ENCODE peak calls at places on chromosome 9, in ten cellular contexts. G is pancreas; U is neural progenitor cell; Z is naive thymus-derived CD4-positive, alpha-beta T cell; N is small intestine; P is HCT116; T is left lung; B is effector memory CD4-positive, alpha-beta T cell; X is right cardiac atrium; J is endothelial cell of umbilical vein. W is an unnamed sample.
A peak's percentile ranks its signal among the peaks of the same experiment; 100 is the strongest.

GRCh38 chr9:68747043-68747533 is 42.0 kb downstream of the PIP5K1B start:
- DNase-seq in G (no peak), U (no peak), Z (no peak), N (peak; percentile 72), P (no peak), T (no peak), B (no peak), X (no peak), J (no peak), W (no peak)

GRCh38 chr9:133483611-133484010 is 4.7 kb upstream of the SLC2A6 start:
- DNase-seq in G (no peak), U (no peak), Z (no peak), N (no peak), P (no peak), T (no peak), B (no peak), X (no peak), J (no peak), W (no peak)

GRCh38 chr9:38120961-38121360 is 51.9 kb upstream of the SHB start:
- DNase-seq in G (no peak), U (no peak), Z (no peak), N (no peak), P (no peak), T (no peak), B (no peak), X (no peak), J (no peak), W (no peak)

GRCh38 chr9:130518943-130519772 is 60.2 kb upstream of the FUBP3 start:
- DNase-seq in G (no peak), U (no peak), Z (no peak), N (no peak), P (no peak), T (no peak), B (no peak), X (peak; percentile 66), J (peak; percentile 20), W (no peak)

GRCh38 chr9:71793386-71794105 is 25.2 kb upstream of the CEMIP2 start:
- DNase-seq in G (no peak), U (peak; percentile 82), Z (no peak), N (no peak), P (no peak), T (no peak), B (no peak), X (no peak), J (no peak), W (no peak)

GRCh38 chr9:101468116-101468515 is 32.5 kb upstream of the ALDOB start:
- DNase-seq in G (no peak), U (no peak), Z (no peak), N (no peak), P (no peak), T (no peak), B (no peak), X (no peak), J (no peak), W (no peak)

GRCh38 chr9:138099803-138100598 is 222.4 kb downstream of the CACNA1B start:
- DNase-seq in G (no peak), U (no peak), Z (no peak), N (no peak), P (no peak), T (no peak), B (no peak), X (no peak), J (no peak), W (peak; percentile 74)

GRCh38 chr9:93663877-93664548 is 87.6 kb downstream of the PHF2 start:
- DNase-seq in G (no peak), U (no peak), Z (no peak), N (no peak), P (no peak), T (no peak), B (no peak), X (peak; percentile 38), J (no peak), W (no peak)

DNA sequence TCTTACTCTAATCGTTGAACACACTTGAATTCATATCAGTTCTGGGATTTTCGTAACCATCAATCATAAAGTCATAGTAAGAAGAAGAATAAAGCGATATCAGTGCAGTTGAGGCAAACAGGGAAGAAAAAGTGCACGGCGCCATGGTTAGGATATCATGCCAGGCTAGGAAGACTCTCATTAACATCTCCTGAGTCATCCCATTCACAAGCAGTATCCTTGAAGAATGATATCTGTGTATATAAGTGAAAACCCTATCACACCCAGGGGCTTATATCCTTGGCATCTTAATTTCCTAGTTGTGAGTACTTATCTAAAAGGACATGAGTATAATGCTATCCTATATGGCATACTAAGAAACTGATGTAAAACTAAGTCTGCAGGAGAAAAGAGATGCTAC is 38.6 kb downstream of the NFIB start:
- DNase-seq in G (no peak), U (no peak), Z (no peak), N (no peak), P (no peak), T (no peak), B (no peak), X (no peak), J (no peak), W (no peak)
- H3K4me1 ChIP-seq in G (peaks cover 46% of the 10 kb centered on the region), U (peaks cover 26% of the 10 kb centered on the region), Z (no peaks in the 10 kb centered on the region), N (no peaks in the 10 kb centered on the region), P (peaks cover 12% of the 10 kb centered on the region), T (peaks cover 42% of the 10 kb centered on the region), B (no peaks in the 10 kb centered on the region), X (peaks cover 23% of the 10 kb centered on the region), J (peaks cover 87% of the 10 kb centered on the region), W (peaks cover 95% of the 10 kb centered on the region)

GRCh38 chr9:136330406-136330990 is 3.2 kb downstream of the GPSM1 start:
- DNase-seq in G (peak; percentile 30), U (no peak), Z (no peak), N (no peak), P (no peak), T (no peak), B (no peak), X (peak; percentile 67), J (no peak), W (no peak)

GRCh38 chr9:136329636-136330405 is 2.5 kb downstream of the GPSM1 start:
- DNase-seq in G (peak; percentile 22), U (no peak), Z (no peak), N (no peak), P (no peak), T (no peak), B (no peak), X (peak; percentile 59), J (no peak), W (no peak)

GRCh38 chr9:136328622-136329041 is 1.3 kb downstream of the GPSM1 start:
- DNase-seq in G (peak; percentile 41), U (peak; percentile 81), Z (no peak), N (no peak), P (no peak), T (no peak), B (no peak), X (peak; percentile 87), J (peak; percentile 44), W (no peak)

GRCh38 chr9:136328011-136328621 is 777 bp downstream of the GPSM1 start:
- DNase-seq in G (peak; percentile 84), U (no peak), Z (no peak), N (no peak), P (no peak), T (no peak), B (no peak), X (peak; percentile 79), J (no peak), W (no peak)

DNA sequence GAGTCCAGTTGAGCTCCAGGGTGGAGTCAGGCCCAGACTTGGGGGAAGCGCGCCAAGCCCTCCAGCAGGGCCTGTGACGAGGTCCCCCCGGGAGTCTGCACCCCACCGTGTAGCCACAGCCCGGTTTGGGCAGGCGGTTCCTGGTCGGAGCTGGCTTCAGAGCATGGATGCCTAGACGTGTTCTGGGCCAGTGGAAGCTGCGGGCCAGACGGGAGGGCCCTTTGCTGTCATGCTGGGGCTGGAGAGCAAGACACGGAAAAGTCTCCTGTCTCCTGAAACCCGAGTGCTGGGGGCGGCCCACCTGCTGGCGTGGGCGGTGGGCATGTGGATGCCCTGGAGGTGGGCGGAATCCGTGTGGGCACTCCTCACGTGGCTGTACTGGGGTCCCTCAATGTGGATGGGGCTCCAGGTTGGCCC is 1.9 kb downstream of the GPSM1 start:
- DNase-seq in G (peak; percentile 47), U (no peak), Z (no peak), N (no peak), P (no peak), T (no peak), B (no peak), X (peak; percentile 85), J (no peak), W (no peak)
- H3K27ac ChIP-seq in G (no peak overlapping the region), U (no peak overlapping the region), Z (no peak overlapping the region), N (no peak overlapping the region), P (no peak overlapping the region), T (peak overlapping the region; percentile 69), B (no peak overlapping the region), X (peak overlapping the region; percentile 61), J (no peak overlapping the region), W (no peak overlapping the region)

DNA sequence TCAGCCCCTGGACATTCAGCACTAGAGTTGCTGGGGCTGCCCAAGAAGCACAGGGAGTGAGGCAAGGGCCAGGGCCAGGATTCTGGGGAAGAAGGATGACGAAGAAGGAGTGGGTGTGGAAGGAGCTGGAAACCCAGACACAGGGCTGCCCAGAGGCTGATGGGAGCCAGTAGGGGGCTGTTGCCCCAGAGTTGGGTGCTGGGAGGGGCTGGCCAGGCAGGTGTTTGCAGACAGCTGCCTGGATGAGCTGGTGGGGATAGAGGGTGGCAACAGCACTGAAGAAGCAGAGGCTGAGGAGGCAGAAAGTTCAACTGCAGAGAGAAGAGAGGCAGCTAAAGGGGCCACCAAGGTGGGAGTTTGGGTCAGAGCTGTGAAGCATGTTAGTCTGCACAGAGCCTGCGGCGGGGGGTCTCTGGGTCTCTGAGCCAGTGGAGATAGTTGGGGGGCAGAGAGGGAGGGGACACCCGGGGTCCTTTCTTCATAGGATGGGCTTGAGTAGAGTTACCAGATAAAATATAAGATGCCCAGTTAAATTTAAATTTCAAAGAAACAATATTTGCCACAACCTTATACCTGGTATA is 2.5 kb upstream of the AQP7 start:
- DNase-seq in G (no peak), U (no peak), Z (no peak), N (no peak), P (no peak), T (no peak), B (no peak), X (peak; percentile 42), J (no peak), W (no peak)
- H3K4me1 ChIP-seq in G (no peaks in the 10 kb centered on the region), U (no peaks in the 10 kb centered on the region), Z (no peaks in the 10 kb centered on the region), N (no peaks in the 10 kb centered on the region), P (peaks cover 3% of the 10 kb centered on the region), T (peaks cover 14% of the 10 kb centered on the region), B (no peaks in the 10 kb centered on the region), X (no peaks in the 10 kb centered on the region), J (no peaks in the 10 kb centered on the region), W (peaks cover 19% of the 10 kb centered on the region)

GRCh38 chr9:109887079-109887478 is 107.1 kb downstream of the PALM2AKAP2 start:
- DNase-seq in G (no peak), U (no peak), Z (no peak), N (no peak), P (no peak), T (no peak), B (no peak), X (no peak), J (peak; percentile 9), W (no peak)

GRCh38 chr9:109889456-109889855 is 109.5 kb downstream of the PALM2AKAP2 start:
- DNase-seq in G (no peak), U (no peak), Z (peak; percentile 25), N (no peak), P (no peak), T (no peak), B (no peak), X (no peak), J (no peak), W (no peak)

GRCh38 chr9:109883623-109884022 is 103.6 kb downstream of the PALM2AKAP2 start:
- DNase-seq in G (no peak), U (no peak), Z (no peak), N (no peak), P (no peak), T (no peak), B (no peak), X (no peak), J (no peak), W (no peak)

GRCh38 chr9:109886050-109886449 is 106.1 kb downstream of the PALM2AKAP2 start:
- DNase-seq in G (no peak), U (no peak), Z (no peak), N (no peak), P (no peak), T (no peak), B (no peak), X (peak; percentile 70), J (peak; percentile 35), W (no peak)

DNA sequence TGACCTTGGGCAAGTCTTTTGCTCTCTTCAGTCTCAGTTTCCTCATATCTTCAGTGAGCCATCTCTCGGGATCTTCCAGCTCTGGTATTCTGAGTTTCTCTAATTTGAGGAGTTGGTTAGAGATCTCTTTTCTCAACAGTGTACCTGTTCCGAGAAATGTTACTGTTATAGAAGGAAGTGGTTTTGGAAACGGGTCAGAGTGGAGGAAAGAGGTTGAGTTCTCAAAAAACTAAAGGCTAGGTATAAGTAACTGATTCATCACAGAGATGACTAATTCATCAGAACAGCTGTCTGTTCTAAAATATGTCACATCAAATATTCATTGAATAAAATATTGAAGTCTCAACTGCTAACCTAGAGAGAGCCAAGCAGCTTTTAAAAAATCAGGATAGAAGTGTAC is 106.6 kb downstream of the PALM2AKAP2 start:
- DNase-seq in G (no peak), U (no peak), Z (no peak), N (no peak), P (no peak), T (no peak), B (no peak), X (no peak), J (no peak), W (no peak)
- H3K27ac ChIP-seq in G (no peak overlapping the region), U (no peak overlapping the region), Z (no peak overlapping the region), N (no peak overlapping the region), P (no peak overlapping the region), T (no peak overlapping the region), B (no peak overlapping the region), X (peak overlapping the region; percentile 53), J (no peak overlapping the region), W (no peak overlapping the region)

W was measured in esophagus muscularis mucosa.